ENCODE peak calls at places on chromosome 3, in six cellular contexts. One of them, this sample, is unnamed.

GRCh38 chr3:144229237-144229830 is 257.7 kb downstream of the DIPK2A start:
- DNase-seq in SK-MEL-5: no peak
- DNase-seq in H7: no peak
- DNase-seq in HEK293T: no peak
- DNase-seq in CD8-positive, alpha-beta T cell: no peak
- DNase-seq in DMS 273 treated with DMSO at 0.1 percent for 48 hours: peak
- DNase-seq in this sample: no peak

GRCh38 chr3:128489860-128490649 is 2.9 kb downstream of the GATA2 start:
- DNase-seq in SK-MEL-5: no peak
- DNase-seq in H7: peak
- DNase-seq in HEK293T: peak
- DNase-seq in CD8-positive, alpha-beta T cell: no peak
- DNase-seq in DMS 273 treated with DMSO at 0.1 percent for 48 hours: no peak
- DNase-seq in this sample: peak

GRCh38 chr3:23948761-23949160 is 3.7 kb downstream of the NR1D2 start:
- DNase-seq in SK-MEL-5: no peak
- DNase-seq in H7: no peak
- DNase-seq in HEK293T: no peak
- DNase-seq in CD8-positive, alpha-beta T cell: no peak
- DNase-seq in DMS 273 treated with DMSO at 0.1 percent for 48 hours: no peak
- DNase-seq in this sample: no peak

GRCh38 chr3:193895409-193895808 is 240.5 kb upstream of the HES1 start:
- DNase-seq in SK-MEL-5: no peak
- DNase-seq in H7: no peak
- DNase-seq in HEK293T: no peak
- DNase-seq in CD8-positive, alpha-beta T cell: no peak
- DNase-seq in DMS 273 treated with DMSO at 0.1 percent for 48 hours: no peak
- DNase-seq in this sample: no peak

GRCh38 chr3:29065211-29065785 is 215.6 kb upstream of the RBMS3 start:
- DNase-seq in SK-MEL-5: peak
- DNase-seq in H7: peak
- DNase-seq in HEK293T: peak
- DNase-seq in CD8-positive, alpha-beta T cell: no peak
- DNase-seq in DMS 273 treated with DMSO at 0.1 percent for 48 hours: peak
- DNase-seq in this sample: no peak

GRCh38 chr3:14701676-14702075 is 26.7 kb downstream of the C3orf20 start:
- DNase-seq in SK-MEL-5: no peak
- DNase-seq in H7: no peak
- DNase-seq in HEK293T: no peak
- DNase-seq in CD8-positive, alpha-beta T cell: no peak
- DNase-seq in DMS 273 treated with DMSO at 0.1 percent for 48 hours: no peak
- DNase-seq in this sample: no peak

GRCh38 chr3:122947621-122948202 is 79.9 kb downstream of the SEMA5B start:
- DNase-seq in SK-MEL-5: no peak
- DNase-seq in H7: no peak
- DNase-seq in HEK293T: no peak
- DNase-seq in CD8-positive, alpha-beta T cell: no peak
- DNase-seq in DMS 273 treated with DMSO at 0.1 percent for 48 hours: no peak
- DNase-seq in this sample: no peak

GRCh38 chr3:141485578-141486415 is 1.0 kb upstream of the RASA2 start:
- DNase-seq in SK-MEL-5: no peak
- DNase-seq in H7: no peak
- DNase-seq in HEK293T: no peak
- DNase-seq in CD8-positive, alpha-beta T cell: no peak
- DNase-seq in DMS 273 treated with DMSO at 0.1 percent for 48 hours: no peak
- DNase-seq in this sample: peak

GRCh38 chr3:166100710-166101109 is 263.5 kb upstream of the BCHE start:
- DNase-seq in SK-MEL-5: no peak
- DNase-seq in H7: no peak
- DNase-seq in HEK293T: no peak
- DNase-seq in CD8-positive, alpha-beta T cell: no peak
- DNase-seq in DMS 273 treated with DMSO at 0.1 percent for 48 hours: no peak
- DNase-seq in this sample: no peak

GRCh38 chr3:118772036-118773030 is 262.3 kb downstream of the IGSF11 start:
- DNase-seq in SK-MEL-5: no peak
- DNase-seq in H7: peak
- DNase-seq in HEK293T: no peak
- DNase-seq in CD8-positive, alpha-beta T cell: no peak
- DNase-seq in DMS 273 treated with DMSO at 0.1 percent for 48 hours: no peak
- DNase-seq in this sample: no peak

GRCh38 chr3:188137062-188137461 is 16.9 kb upstream of the LPP start:
- DNase-seq in SK-MEL-5: no peak
- DNase-seq in H7: no peak
- DNase-seq in HEK293T: no peak
- DNase-seq in CD8-positive, alpha-beta T cell: no peak
- DNase-seq in DMS 273 treated with DMSO at 0.1 percent for 48 hours: no peak
- DNase-seq in this sample: no peak